ENCODE peak calls at places on chromosomes 5 and 9, in eight cellular contexts. J, K, W, Y, O, V, A and S are unnamed samples.

GRCh38 chr5:96094904-96095303 is 133.3 kb upstream of the ELL2 start:
- DNase-seq in J (no peak), K (no peak), W (peak), Y (no peak), O (no peak), V (no peak), A (peak), S (no peak)

GRCh38 chr9:73269430-73270101 is 117.9 kb downstream of the ANXA1 start:
- DNase-seq in J (peak), K (no peak), W (no peak), Y (no peak), O (no peak), V (no peak), A (peak), S (no peak)

GRCh38 chr9:136093995-136094881 is 851 bp downstream of the NACC2 start:
- DNase-seq in J (no peak), K (no peak), W (peak), Y (no peak), O (peak), V (no peak), A (peak), S (peak)

GRCh38 chr5:74243634-74244033 is 396.9 kb downstream of the ENC1 start:
- DNase-seq in J (no peak), K (no peak), W (no peak), Y (no peak), O (no peak), V (no peak), A (no peak), S (no peak)

GRCh38 chr5:14191325-14191724 is 48.2 kb downstream of the TRIO start:
- DNase-seq in J (no peak), K (no peak), W (no peak), Y (no peak), O (no peak), V (no peak), A (no peak), S (no peak)

GRCh38 chr5:125115180-125115495 is 368.7 kb upstream of the ZNF608 start:
- DNase-seq in J (no peak), K (no peak), W (no peak), Y (no peak), O (no peak), V (no peak), A (no peak), S (no peak)

GRCh38 chr5:98877600-98877999 is 51.2 kb downstream of the CHD1 start:
- DNase-seq in J (no peak), K (no peak), W (no peak), Y (no peak), O (no peak), V (no peak), A (no peak), S (no peak)

GRCh38 chr5:141821430-141821925 is 56.7 kb downstream of the PCDH1 start:
- DNase-seq in J (peak), K (no peak), W (no peak), Y (peak), O (no peak), V (no peak), A (peak), S (no peak)

GRCh38 chr9:128685636-128686489 is 3.2 kb upstream of the SET start:
- DNase-seq in J (no peak), K (no peak), W (no peak), Y (no peak), O (no peak), V (no peak), A (no peak), S (no peak)

GRCh38 chr5:174204914-174205313 is 159.4 kb downstream of the NSG2 start:
- DNase-seq in J (no peak), K (no peak), W (no peak), Y (no peak), O (no peak), V (peak), A (no peak), S (peak)

GRCh38 chr5:58902305-58902704 is 319.4 kb downstream of the RAB3C start:
- DNase-seq in J (no peak), K (no peak), W (no peak), Y (no peak), O (no peak), V (no peak), A (no peak), S (no peak)

GRCh38 chr5:130286971-130287370 is 382.7 kb downstream of the CHSY3 start:
- DNase-seq in J (no peak), K (no peak), W (no peak), Y (no peak), O (no peak), V (no peak), A (peak), S (no peak)

GRCh38 chr9:99628843-99629242 is 192.8 kb upstream of the NR4A3 start:
- DNase-seq in J (no peak), K (no peak), W (no peak), Y (no peak), O (no peak), V (no peak), A (no peak), S (no peak)

GRCh38 chr9:76255781-76256455 is 138.3 kb downstream of the RFK start:
- DNase-seq in J (peak), K (no peak), W (peak), Y (peak), O (peak), V (no peak), A (peak), S (peak)

GRCh38 chr5:13188393-13188792 is 756.1 kb downstream of the DNAH5 start:
- DNase-seq in J (no peak), K (no peak), W (no peak), Y (no peak), O (no peak), V (no peak), A (peak), S (no peak)

GRCh38 chr9:76526026-76526425 is 67.0 kb downstream of the GCNT1 start:
- DNase-seq in J (no peak), K (no peak), W (no peak), Y (no peak), O (no peak), V (peak), A (no peak), S (no peak)

GRCh38 chr9:135098400-135099105 is 11.1 kb downstream of the OLFM1 start:
- DNase-seq in J (no peak), K (no peak), W (no peak), Y (no peak), O (peak), V (no peak), A (peak), S (peak)

GRCh38 chr9:21557428-21557768 is 75.3 kb upstream of the IFNE start:
- DNase-seq in J (no peak), K (no peak), W (no peak), Y (no peak), O (no peak), V (no peak), A (no peak), S (no peak)

GRCh38 chr5:18527017-18527416 is 892.8 kb downstream of the TAF11L14 start:
- DNase-seq in J (no peak), K (no peak), W (no peak), Y (no peak), O (no peak), V (no peak), A (no peak), S (no peak)

GRCh38 chr9:99253772-99254431 is 31.8 kb downstream of the SEC61B start:
- DNase-seq in J (no peak), K (peak), W (no peak), Y (no peak), O (no peak), V (no peak), A (no peak), S (no peak)

GRCh38 chr9:124791106-124791505 is 14.2 kb downstream of the OLFML2A start:
- DNase-seq in J (no peak), K (no peak), W (no peak), Y (no peak), O (no peak), V (no peak), A (no peak), S (no peak)

GRCh38 chr5:169667896-169668674 is 31.0 kb downstream of the DOCK2 start:
- DNase-seq in J (no peak), K (no peak), W (no peak), Y (no peak), O (no peak), V (peak), A (peak), S (no peak)

GRCh38 chr5:51495672-51496071 is 112.4 kb downstream of the ISL1 start:
- DNase-seq in J (no peak), K (no peak), W (no peak), Y (no peak), O (no peak), V (no peak), A (peak), S (no peak)

GRCh38 chr5:134552301-134552700 is 26.8 kb downstream of the JADE2 start:
- DNase-seq in J (peak), K (no peak), W (no peak), Y (peak), O (peak), V (no peak), A (peak), S (peak)

GRCh38 chr9:121692606-121693505 is 41.4 kb downstream of the DAB2IP start:
- DNase-seq in J (no peak), K (no peak), W (no peak), Y (no peak), O (no peak), V (no peak), A (peak), S (peak)

GRCh38 chr9:98410185-98410697 is 154.8 kb upstream of the TBC1D2 start:
- DNase-seq in J (peak), K (no peak), W (no peak), Y (peak), O (peak), V (no peak), A (peak), S (peak)

GRCh38 chr9:26346942-26347477 is 545.6 kb downstream of the CAAP1 start:
- DNase-seq in J (no peak), K (no peak), W (no peak), Y (no peak), O (no peak), V (no peak), A (no peak), S (no peak)

GRCh38 chr9:36504154-36504550 is 68.5 kb upstream of the MELK start:
- DNase-seq in J (no peak), K (no peak), W (no peak), Y (no peak), O (no peak), V (no peak), A (no peak), S (no peak)

GRCh38 chr5:141618030-141618803 is 583 bp downstream of the DIAPH1 start:
- DNase-seq in J (no peak), K (peak), W (no peak), Y (no peak), O (peak), V (peak), A (peak), S (peak)

GRCh38 chr5:112933651-112934365 is 11.8 kb upstream of the REEP5 start:
- DNase-seq in J (peak), K (no peak), W (no peak), Y (no peak), O (no peak), V (no peak), A (peak), S (no peak)

GRCh38 chr9:129081388-129081889 is 528 bp downstream of the DOLPP1 start:
- DNase-seq in J (peak), K (no peak), W (no peak), Y (no peak), O (no peak), V (no peak), A (no peak), S (no peak)

GRCh38 chr9:108844856-108845255 is 10.9 kb downstream of the ACTL7B start:
- DNase-seq in J (no peak), K (no peak), W (no peak), Y (no peak), O (no peak), V (no peak), A (no peak), S (no peak)

GRCh38 chr9:137385061-137385655 is 37.8 kb downstream of the EXD3 start:
- DNase-seq in J (no peak), K (no peak), W (no peak), Y (no peak), O (peak), V (no peak), A (no peak), S (no peak)

GRCh38 chr9:129285979-129286772 is 108.1 kb upstream of the IER5L start:
- DNase-seq in J (no peak), K (no peak), W (peak), Y (no peak), O (no peak), V (no peak), A (no peak), S (no peak)